ENCODE peak calls at places on chromosomes 12 and 14, in seven cellular contexts. N is PC-3, F is GM12878, U is GM23338, D is hepatocyte, S is HCT116, V is K562. K is an unnamed sample. For H3K79me2, the result is how much of the 10 kb centered on the place peaks cover.

GRCh38 chr12:121120989-121121755 is 11.5 kb upstream of the P2RX7 start:
- DNase-seq in N (no peak), F (no peak), U (no peak), D (no peak), V (no peak), S (no peak), K (no peak)

GRCh38 chr14:59133202-59133601 is 55.3 kb upstream of the DAAM1 start:
- DNase-seq in D (no peak), S (no peak), V (no peak), U (peak), N (peak), F (no peak), K (no peak)

GRCh38 chr12:72296389-72296788 is 24.2 kb downstream of the TRHDE start:
- DNase-seq in U (no peak), S (peak), D (peak), F (no peak), N (peak), V (no peak), K (peak)

GRCh38 chr12:47770086-47770726 is 2.8 kb upstream of the SLC48A1 start:
- DNase-seq in N (peak), D (peak), S (no peak), F (no peak), U (no peak), V (no peak), K (peak)

GRCh38 chr14:30656190-30656632 is 34.1 kb downstream of the SCFD1 start:
- DNase-seq in V (peak), F (peak), S (peak), N (peak), D (peak), U (peak), K (no peak)

GRCh38 chr12:42935756-42936155 is 346.2 kb upstream of the PRICKLE1 start:
- DNase-seq in F (no peak), D (no peak), N (peak), S (no peak), V (no peak), U (no peak), K (no peak)

GRCh38 chr12:38538319-38538718 is 221.7 kb downstream of the ALG10B start:
- DNase-seq in F (no peak), S (no peak), V (no peak), U (no peak), D (no peak), N (no peak), K (no peak)

GRCh38 chr14:35347323-35348043 is 55.3 kb downstream of the PSMA6 start:
- DNase-seq in U (peak), N (no peak), D (peak), F (no peak), V (no peak), S (no peak), K (no peak)

GRCh38 chr14:65173973-65174693 is 71.8 kb upstream of the MAX start:
- DNase-seq in N (no peak), S (no peak), U (peak), V (no peak), D (no peak), F (no peak), K (no peak)

GRCh38 chr12:57554897-57555296 is 5.1 kb downstream of the KIF5A start:
- DNase-seq in S (no peak), F (no peak), V (no peak), D (no peak), U (no peak), N (no peak), K (no peak)

GRCh38 chr12:643478-644292 is 19.6 kb downstream of the NINJ2 start:
- DNase-seq in V (peak), F (no peak), D (no peak), S (no peak), N (no peak), U (peak), K (peak)

GRCh38 chr14:61570961-61571299 is 124.4 kb upstream of the HIF1A start:
- DNase-seq in S (no peak), U (no peak), N (no peak), V (no peak), F (no peak), D (no peak), K (no peak)

GRCh38 chr12:647039-647712 is 16.1 kb downstream of the NINJ2 start:
- DNase-seq in D (no peak), V (no peak), N (no peak), U (no peak), F (no peak), S (no peak), K (no peak)

GRCh38 chr14:91254456-91254855 is 10.0 kb upstream of the GPR68 start:
- DNase-seq in V (no peak), S (no peak), F (no peak), D (no peak), U (no peak), N (no peak), K (no peak)

GRCh38 chr14:76876076-76876475 is 49.9 kb downstream of the LRRC74A start:
- DNase-seq in V (peak), D (peak), S (peak), F (no peak), U (peak), N (peak), K (peak)

GRCh38 chr12:101854747-101855146 is 22.6 kb upstream of the DRAM1 start:
- DNase-seq in D (no peak), V (no peak), F (no peak), U (no peak), N (no peak), S (no peak), K (no peak)

GRCh38 chr12:93894391-93895095 is 217.4 kb downstream of the CRADD start:
- DNase-seq in N (no peak), S (no peak), F (no peak), D (peak), U (no peak), V (no peak), K (no peak)

GRCh38 chr14:93304771-93305170 is 28.1 kb downstream of the BTBD7 start:
- DNase-seq in N (no peak), S (no peak), F (no peak), U (no peak), D (peak), V (no peak), K (no peak)

GRCh38 chr12:117143008-117143532 is 43.9 kb upstream of the TESC start:
- DNase-seq in S (no peak), V (no peak), F (no peak), D (peak), U (no peak), N (peak), K (no peak)

GRCh38 chr12:49578471-49579112 is 10.7 kb upstream of the MCRS1 start:
- DNase-seq in U (no peak), F (no peak), V (no peak), D (no peak), N (no peak), S (no peak), K (no peak)

GRCh38 chr12:115094163-115094816 is 410.3 kb upstream of the TBX3 start:
- DNase-seq in D (no peak), V (no peak), F (no peak), N (no peak), S (no peak), U (no peak), K (no peak)

GRCh38 chr14:102693006-102693755 is 84.1 kb upstream of the TRAF3 start:
- DNase-seq in N (no peak), S (no peak), F (no peak), D (peak), V (no peak), U (peak), K (no peak)

GRCh38 chr14:46048127-46048526 is 603.5 kb downstream of the RPL10L start:
- DNase-seq in S (peak), N (peak), U (peak), V (no peak), D (peak), F (peak), K (no peak)

GRCh38 chr12:116053479-116054195 is 223.9 kb downstream of the MED13L start:
- DNase-seq in N (peak), F (no peak), V (no peak), D (peak), U (no peak), S (no peak), K (no peak)

GRCh38 chr14:104001003-104001402 is 58.7 kb upstream of the RD3L start:
- DNase-seq in V (peak), D (no peak), S (peak), F (no peak), U (peak), N (peak), K (no peak)

GRCh38 chr12:39897315-39897714 is 208.6 kb downstream of the SLC2A13 start:
- DNase-seq in V (no peak), S (no peak), N (no peak), F (no peak), U (no peak), D (no peak), K (no peak)

GRCh38 chr14:74546416-74546815 is 52.9 kb downstream of the ISCA2 start:
- DNase-seq in N (no peak), U (no peak), V (no peak), F (no peak), S (no peak), D (no peak), K (no peak)

GRCh38 chr14:76644875-76645518 is 116.3 kb upstream of the VASH1 start:
- DNase-seq in V (peak), N (peak), F (no peak), U (peak), S (peak), D (peak), K (no peak)

GRCh38 chr12:110684322-110684836 is 4.5 kb downstream of the HVCN1 start:
- DNase-seq in S (no peak), U (no peak), D (no peak), V (no peak), F (no peak), N (peak), K (no peak)

GRCh38 chr12:68956466-68956865 is 23.5 kb upstream of the CPM start:
- DNase-seq in F (no peak), N (no peak), U (no peak), D (no peak), S (no peak), V (no peak), K (no peak)

GRCh38 chr12:71626098-71626497 is 37.5 kb downstream of the ZFC3H1 start:
- DNase-seq in D (no peak), S (no peak), V (no peak), F (no peak), N (no peak), U (no peak), K (no peak)

GRCh38 chr12:104653730-104654328 is 197.1 kb downstream of the CHST11 start:
- DNase-seq in D (no peak), S (no peak), U (peak), F (no peak), V (peak), N (peak), K (no peak)

GRCh38 chr12:77847060-77847541 is 16.4 kb downstream of the NAV3 start:
- DNase-seq in U (no peak), N (peak), D (no peak), F (peak), V (no peak), S (no peak), K (no peak)

GRCh38 chr12:49934505-49934904 is 16.0 kb upstream of the AQP2 start:
- DNase-seq in S (no peak), U (no peak), V (no peak), N (no peak), F (no peak), D (no peak), K (no peak)

GRCh38 chr12:116123511-116124258 is 153.8 kb downstream of the MED13L start:
- DNase-seq in D (peak), U (no peak), S (no peak), V (peak), N (peak), F (no peak), K (no peak)

GRCh38 chr14:68573126-68573525 is 219.7 kb downstream of the ZFP36L1 start:
- DNase-seq in U (no peak), F (no peak), S (no peak), V (no peak), D (no peak), N (no peak), K (no peak)

GRCh38 chr12:58105225-58106119 is 164.1 kb downstream of the ATP23 start:
- DNase-seq in S (no peak), V (no peak), U (peak), D (no peak), F (no peak), N (peak), K (no peak)

GRCh38 chr14:76498976-76499375 is 123.0 kb downstream of the ESRRB start:
- DNase-seq in U (no peak), N (no peak), D (no peak), V (no peak), F (no peak), S (no peak), K (no peak)

GRCh38 chr12:8077207-8077606 is 4.9 kb upstream of the NECAP1 start:
- DNase-seq in V (no peak), S (no peak), N (peak), U (no peak), F (no peak), D (no peak), K (peak)

GRCh38 chr14:73372529-73372928 is 85.8 kb downstream of the NUMB start:
- DNase-seq in N (no peak), V (no peak), F (no peak), S (no peak), U (no peak), D (no peak), K (no peak)

GRCh38 chr14:73368621-73369020 is 89.7 kb downstream of the NUMB start:
- DNase-seq in F (no peak), S (no peak), V (no peak), N (no peak), U (no peak), D (no peak), K (no peak)

GRCh38 chr14:73370561-73370960 is 87.8 kb downstream of the NUMB start:
- DNase-seq in U (no peak), V (no peak), S (no peak), D (no peak), F (no peak), N (no peak), K (no peak)

GRCh38 chr14:73365727-73366126 is 92.6 kb downstream of the NUMB start:
- DNase-seq in S (no peak), U (no peak), N (no peak), D (no peak), F (no peak), V (no peak), K (no peak)

GRCh38 chr14:73369433-73369832 is 88.9 kb downstream of the NUMB start:
- DNase-seq in S (no peak), D (no peak), N (no peak), V (no peak), U (no peak), F (no peak), K (no peak)
- H3K79me2 ChIP-seq in S (under half), D (half or more), N (under half), V (under half), U (under half), F (under half), K (under half)

GRCh38 chr12:100413006-100413405 is 56.1 kb downstream of the SLC17A8 start:
- DNase-seq in U (no peak), F (no peak), S (no peak), N (no peak), V (no peak), D (peak), K (no peak)
- TF ChIP-seq CTCF in U (no peak), F (no peak), S (no peak), N (no peak), V (no peak), D (no peak), K (no peak)

GRCh38 chr12:14774944-14775651 is 28.2 kb downstream of the WBP11 start:
- DNase-seq in S (no peak), U (peak), F (no peak), D (peak), V (no peak), N (peak), K (peak)
- H3K4me3 ChIP-seq in S (peak), U (peak), F (peak), D (peak), V (no peak), N (peak), K (peak)

GRCh38 chr12:51960890-51961289 is 9.4 kb downstream of the ACVR1B start:
- DNase-seq in U (no peak), D (no peak), S (no peak), V (no peak), N (no peak), F (no peak), K (no peak)

GRCh38 chr12:51960488-51960887 is 9.0 kb downstream of the ACVR1B start:
- DNase-seq in V (no peak), N (no peak), F (no peak), D (no peak), S (no peak), U (no peak), K (no peak)

GRCh38 chr12:51963477-51963876 is 12.0 kb downstream of the ACVR1B start:
- DNase-seq in D (no peak), S (no peak), F (no peak), V (no peak), U (no peak), N (no peak), K (no peak)

GRCh38 chr12:51959921-51960320 is 8.4 kb downstream of the ACVR1B start:
- DNase-seq in S (no peak), N (no peak), D (no peak), U (no peak), F (no peak), V (no peak), K (no peak)

DNA sequence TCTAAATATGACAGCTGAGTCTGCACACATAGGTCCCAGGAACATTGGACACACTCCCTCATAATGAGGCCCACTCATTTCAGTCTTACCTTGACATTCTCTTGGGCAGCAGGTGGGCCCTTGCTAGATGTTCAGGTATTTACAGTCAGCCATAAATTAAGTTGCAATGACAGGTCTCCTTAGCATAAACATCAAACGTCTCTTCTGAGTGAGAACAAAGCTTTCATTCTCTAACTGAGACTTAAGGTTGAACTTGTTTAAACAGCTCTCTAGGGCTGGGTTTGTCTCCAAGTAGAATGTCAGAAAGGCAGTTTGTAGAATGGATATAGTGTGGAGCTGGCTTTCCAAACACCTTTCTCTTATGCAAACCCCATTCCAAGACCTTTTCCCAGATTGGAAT is 10.3 kb downstream of the ACVR1B start:
- DNase-seq in U (no peak), V (no peak), N (peak), F (no peak), S (peak), D (peak), K (peak)
- H3K79me2 ChIP-seq in U (under half), V (under half), N (half or more), F (under half), S (half or more), D (half or more), K (under half)

DNA sequence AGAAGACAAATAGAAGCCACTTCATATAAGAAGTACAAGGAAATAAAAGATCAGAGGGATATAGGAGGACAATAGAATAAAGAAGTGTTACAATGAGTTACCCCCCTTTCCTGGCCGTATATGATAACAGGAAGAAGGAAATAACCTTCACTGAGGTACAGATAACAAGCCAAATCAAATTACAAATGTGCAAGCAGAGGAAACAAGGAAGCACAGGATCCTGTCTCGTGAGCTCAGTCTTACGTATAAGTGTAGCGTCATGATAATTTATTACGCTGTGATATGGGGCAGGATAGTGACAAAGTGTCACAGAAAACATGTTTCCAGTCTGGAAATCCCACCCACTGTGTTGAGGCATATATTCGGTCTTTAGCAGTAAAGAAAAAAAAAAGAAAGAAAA is 26.5 kb downstream of the CRACR2A start:
- DNase-seq in D (no peak), U (no peak), S (no peak), F (no peak), V (no peak), N (no peak), K (no peak)
- TF ChIP-seq CTCF in D (no peak), U (no peak), S (no peak), F (no peak), V (no peak), N (no peak), K (no peak)

DNA sequence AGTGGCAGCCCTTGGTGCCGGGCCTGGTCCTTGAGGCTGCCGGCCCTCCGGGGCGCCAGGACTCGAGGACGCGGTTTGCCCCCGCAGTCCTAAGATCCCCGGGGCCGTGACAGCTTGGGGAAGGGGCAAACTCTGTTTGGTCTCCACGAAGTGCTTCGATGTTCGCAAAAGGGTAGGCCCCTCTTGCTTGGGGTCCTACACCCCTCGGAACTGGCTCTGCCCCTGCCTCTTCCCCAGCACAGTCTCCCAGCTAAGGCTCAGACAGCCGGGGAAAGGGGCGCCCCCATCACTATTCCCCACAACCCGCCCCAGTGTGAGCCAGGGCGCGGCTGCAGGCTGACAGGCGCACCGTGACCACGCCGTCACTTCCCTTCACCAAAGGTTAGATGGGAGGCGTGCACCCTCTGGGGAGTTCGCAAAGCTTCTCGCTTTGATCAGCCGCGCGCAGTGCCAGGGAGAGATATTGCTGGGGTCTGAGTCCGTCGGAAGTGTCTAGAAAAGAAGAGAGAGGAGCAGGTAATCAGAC is 7.2 kb upstream of the OTX2 start:
- DNase-seq in U (peak), D (no peak), N (no peak), V (no peak), F (no peak), S (no peak), K (no peak)
- H3K4me3 ChIP-seq in U (peak), D (no peak), N (no peak), V (no peak), F (no peak), S (no peak), K (no peak)